ENCODE peak calls at places on chromosomes 4 and X, in five cellular contexts. One of them, this sample, is unnamed.

GRCh38 chr4:186628058-186628711 is 72.8 kb upstream of the MTNR1A start:
- DNase-seq in GM12878: no peak
- DNase-seq in K562: peak
- DNase-seq in IMR-90: no peak
- DNase-seq in SK-N-SH: no peak
- DNase-seq in this sample: no peak

GRCh38 chr4:55722132-55722531 is 86.0 kb upstream of the NMU start:
- DNase-seq in K562: no peak
- DNase-seq in IMR-90: no peak
- DNase-seq in SK-N-SH: no peak
- DNase-seq in GM12878: no peak
- DNase-seq in this sample: no peak

GRCh38 chrX:21412883-21413282 is 38.7 kb downstream of the CNKSR2 start:
- DNase-seq in SK-N-SH: no peak
- DNase-seq in IMR-90: peak
- DNase-seq in GM12878: no peak
- DNase-seq in K562: no peak
- DNase-seq in this sample: peak

GRCh38 chrX:109281478-109282275 is 200.2 kb downstream of the GUCY2F start:
- DNase-seq in K562: peak
- DNase-seq in GM12878: no peak
- DNase-seq in IMR-90: no peak
- DNase-seq in SK-N-SH: no peak
- DNase-seq in this sample: no peak

GRCh38 chr4:38233727-38234478 is 273.7 kb downstream of the PTTG2 start:
- DNase-seq in SK-N-SH: no peak
- DNase-seq in IMR-90: no peak
- DNase-seq in GM12878: no peak
- DNase-seq in K562: no peak
- DNase-seq in this sample: no peak

GRCh38 chr4:151652841-151653547 is 107.8 kb downstream of the GATB start:
- DNase-seq in K562: no peak
- DNase-seq in GM12878: no peak
- DNase-seq in SK-N-SH: no peak
- DNase-seq in IMR-90: no peak
- DNase-seq in this sample: no peak

GRCh38 chrX:130028196-130028595 is 45.8 kb downstream of the BCORL1 start:
- DNase-seq in GM12878: no peak
- DNase-seq in SK-N-SH: peak
- DNase-seq in K562: peak
- DNase-seq in IMR-90: peak
- DNase-seq in this sample: peak

GRCh38 chr4:74541611-74542177 is 96.8 kb downstream of the AREG start:
- DNase-seq in K562: peak
- DNase-seq in IMR-90: no peak
- DNase-seq in GM12878: no peak
- DNase-seq in SK-N-SH: no peak
- DNase-seq in this sample: peak

DNA sequence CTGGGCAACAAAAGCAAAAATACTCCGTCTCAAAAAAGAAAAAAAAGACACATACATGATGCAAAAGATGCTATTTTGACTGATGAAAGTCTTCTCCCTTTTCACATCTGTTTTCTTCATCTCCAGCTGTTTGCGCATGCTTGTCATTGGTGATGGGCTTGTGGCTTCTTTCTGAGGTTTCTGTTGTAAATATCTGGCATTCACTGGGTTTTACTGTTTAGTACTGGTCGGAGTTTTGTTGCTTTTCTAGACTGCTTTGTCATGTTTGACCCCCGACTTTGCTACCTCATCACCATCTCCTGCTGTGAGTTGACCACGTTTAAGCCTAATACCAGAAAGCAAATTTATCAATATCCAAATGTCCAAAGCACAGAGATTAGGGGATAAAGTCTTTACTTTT is 34.4 kb downstream of the PTCHD1 start:
- DNase-seq in IMR-90: no peak
- DNase-seq in K562: no peak
- DNase-seq in SK-N-SH: no peak
- DNase-seq in GM12878: no peak
- DNase-seq in this sample: no peak
- TF ChIP-seq RCOR1 in IMR-90: no peak
- TF ChIP-seq RCOR1 in K562: no peak
- TF ChIP-seq RCOR1 in SK-N-SH: no peak
- TF ChIP-seq RCOR1 in GM12878: no peak
- TF ChIP-seq RCOR1 in this sample: no peak

DNA sequence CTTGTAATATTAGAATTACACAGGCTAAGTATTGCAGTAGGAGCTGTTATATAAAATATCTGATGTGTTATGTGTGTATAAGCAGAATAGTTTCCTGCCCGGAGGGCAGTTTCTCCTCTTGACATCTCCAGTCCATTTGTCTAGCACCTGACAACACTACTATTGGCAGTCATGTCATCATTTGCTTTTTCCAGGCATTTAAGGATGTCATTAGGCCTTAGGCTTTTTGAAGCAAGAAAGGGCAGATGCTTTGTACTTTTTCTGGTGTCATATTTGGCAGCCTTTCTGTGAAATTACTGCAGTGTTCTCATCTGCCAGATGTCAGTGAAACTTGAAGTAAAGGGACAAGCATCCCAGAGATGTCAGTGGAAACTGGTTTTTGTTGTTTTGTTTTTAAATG is 2017.6 kb upstream of the IGFBP7 start:
- DNase-seq in GM12878: no peak
- DNase-seq in IMR-90: no peak
- DNase-seq in K562: no peak
- DNase-seq in SK-N-SH: peak
- DNase-seq in this sample: no peak
- TF ChIP-seq RCOR1 in GM12878: no peak
- TF ChIP-seq RCOR1 in IMR-90: no peak
- TF ChIP-seq RCOR1 in K562: no peak
- TF ChIP-seq RCOR1 in SK-N-SH: no peak
- TF ChIP-seq RCOR1 in this sample: no peak

GRCh38 chr4:155809835-155810234 is 51.0 kb downstream of the GUCY1B1 start:
- DNase-seq in IMR-90: peak
- DNase-seq in GM12878: peak
- DNase-seq in SK-N-SH: peak
- DNase-seq in K562: peak
- DNase-seq in this sample: peak
- TF ChIP-seq RCOR1 in IMR-90: no peak
- TF ChIP-seq RCOR1 in GM12878: no peak
- TF ChIP-seq RCOR1 in SK-N-SH: no peak
- TF ChIP-seq RCOR1 in K562: no peak
- TF ChIP-seq RCOR1 in this sample: no peak

DNA sequence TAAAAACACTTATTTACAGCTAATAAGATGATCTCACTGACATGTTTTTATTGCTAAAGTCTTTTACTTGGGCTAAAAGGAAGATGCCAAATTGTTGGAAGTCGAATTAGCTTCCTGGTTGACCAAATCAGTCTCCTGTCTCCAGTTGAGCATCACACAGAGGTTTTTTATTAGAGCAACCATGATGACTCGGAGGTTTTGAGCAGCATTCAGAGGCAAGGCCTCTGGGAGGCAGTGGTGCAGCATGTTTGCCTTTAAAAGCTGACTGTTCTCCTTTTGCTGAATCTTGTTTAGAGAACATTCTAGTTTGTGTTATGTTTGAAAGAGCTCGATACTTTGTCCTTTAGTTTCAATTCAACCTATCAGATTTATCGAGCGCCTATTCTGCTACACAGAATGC is 2.1 kb downstream of the UCHL1 start:
- DNase-seq in K562: peak
- DNase-seq in IMR-90: peak
- DNase-seq in GM12878: no peak
- DNase-seq in SK-N-SH: peak
- DNase-seq in this sample: peak
- TF ChIP-seq RCOR1 in K562: no peak
- TF ChIP-seq RCOR1 in IMR-90: no peak
- TF ChIP-seq RCOR1 in GM12878: no peak
- TF ChIP-seq RCOR1 in SK-N-SH: no peak
- TF ChIP-seq RCOR1 in this sample: no peak